ENCODE peak calls at places on chromosomes 6 and 20, in nine cellular contexts. Y, D, A, F, O, K, B, S and I are unnamed samples.

GRCh38 chr20:39876974-39877615 is 811.9 kb downstream of the MAFB start:
- DNase-seq in Y (no peak), D (no peak), A (no peak), F (no peak), O (no peak), K (no peak), B (no peak), S (no peak), I (no peak)

GRCh38 chr6:150567360-150567759 is 32.3 kb upstream of the PLEKHG1 start:
- DNase-seq in Y (no peak), D (no peak), A (no peak), F (no peak), O (no peak), K (no peak), B (no peak), S (no peak), I (no peak)

GRCh38 chr20:50191065-50191565 is 485 bp downstream of the CEBPB start:
- DNase-seq in Y (no peak), D (no peak), A (no peak), F (no peak), O (peak), K (no peak), B (peak), S (peak), I (no peak)

GRCh38 chr6:131923356-131923755 is 27.8 kb downstream of the CCN2 start:
- DNase-seq in Y (peak), D (peak), A (no peak), F (no peak), O (peak), K (peak), B (no peak), S (no peak), I (no peak)

GRCh38 chr6:134063121-134063965 is 10.9 kb upstream of the SLC2A12 start:
- DNase-seq in Y (no peak), D (peak), A (no peak), F (no peak), O (no peak), K (no peak), B (no peak), S (no peak), I (no peak)

GRCh38 chr20:2093200-2093781 is 8.3 kb upstream of the STK35 start:
- DNase-seq in Y (no peak), D (peak), A (no peak), F (no peak), O (peak), K (peak), B (no peak), S (no peak), I (no peak)

GRCh38 chr6:47134476-47135189 is 92.5 kb upstream of the ADGRF1 start:
- DNase-seq in Y (no peak), D (no peak), A (no peak), F (no peak), O (no peak), K (no peak), B (no peak), S (no peak), I (no peak)

GRCh38 chr20:19048898-19049889 is 163.2 kb upstream of the SLC24A3 start:
- DNase-seq in Y (no peak), D (no peak), A (no peak), F (peak), O (no peak), K (no peak), B (no peak), S (peak), I (no peak)

GRCh38 chr20:63150911-63151531 is 64.9 kb downstream of the YTHDF1 start:
- DNase-seq in Y (no peak), D (no peak), A (no peak), F (no peak), O (no peak), K (no peak), B (no peak), S (peak), I (no peak)

GRCh38 chr6:80366721-80367120 is 260.2 kb downstream of the BCKDHB start:
- DNase-seq in Y (no peak), D (no peak), A (peak), F (peak), O (no peak), K (no peak), B (no peak), S (peak), I (no peak)

GRCh38 chr6:137517404-137517803 is 23.2 kb upstream of the OLIG3 start:
- DNase-seq in Y (no peak), D (peak), A (no peak), F (no peak), O (no peak), K (no peak), B (no peak), S (no peak), I (no peak)
- TF ChIP-seq CTCF in Y (no peak), D (no peak), A (no peak), F (no peak), O (no peak), K (no peak), B (no peak), S (no peak), I (no peak)

DNA sequence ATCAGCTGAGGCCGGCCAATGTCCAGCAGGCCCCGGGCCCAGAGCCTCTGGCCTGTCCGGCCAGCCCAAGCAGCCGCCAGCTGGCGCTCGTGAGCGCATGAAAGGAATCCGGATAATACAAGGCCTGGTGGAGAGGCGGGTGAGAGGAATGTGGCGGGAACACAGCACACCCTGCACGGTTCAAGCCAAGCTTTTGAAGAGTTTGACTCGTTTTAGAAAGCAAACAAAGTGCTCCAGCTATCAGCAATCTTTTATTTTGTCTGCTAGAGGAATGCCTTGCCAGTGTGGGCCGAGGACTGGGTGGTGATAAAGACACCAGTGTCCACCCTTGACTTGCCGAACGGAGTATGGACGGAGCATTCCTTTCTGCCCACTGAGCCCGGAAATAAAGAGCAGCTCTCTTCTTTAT is 9.3 kb upstream of the NEDD9 start:
- DNase-seq in Y (peak), D (peak), A (no peak), F (peak), O (no peak), K (peak), B (no peak), S (peak), I (no peak)
- TF ChIP-seq CTCF in Y (peak), D (peak), A (peak), F (peak), O (no peak), K (peak), B (no peak), S (peak), I (no peak)

GRCh38 chr6:52670502-52671409 is at the start of gene TMEM14A:
- DNase-seq in Y (peak), D (peak), A (peak), F (peak), O (peak), K (peak), B (peak), S (peak), I (peak)
- TF ChIP-seq CTCF in Y (no peak), D (peak), A (no peak), F (no peak), O (no peak), K (no peak), B (no peak), S (peak), I (no peak)

DNA sequence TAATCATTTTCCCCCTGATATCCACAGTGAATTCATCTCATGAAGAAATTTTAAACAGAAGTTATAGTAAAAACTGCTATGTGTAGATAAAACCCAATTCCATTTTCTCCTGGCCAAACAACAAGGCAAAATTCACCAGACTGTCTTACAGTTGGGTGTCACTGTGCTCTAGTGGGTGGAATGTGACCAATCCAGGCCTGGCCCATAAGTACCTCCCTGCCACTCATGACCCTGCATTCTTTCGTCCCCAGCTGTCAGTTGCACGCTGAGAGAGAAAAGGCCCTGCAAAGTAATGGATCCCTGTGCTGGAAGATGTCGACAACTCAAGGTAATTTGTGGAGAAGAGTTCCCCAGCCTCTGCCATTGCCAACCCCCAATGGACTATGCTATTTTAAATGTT is 92.7 kb upstream of the NRSN1 start:
- DNase-seq in Y (no peak), D (no peak), A (no peak), F (no peak), O (no peak), K (no peak), B (no peak), S (no peak), I (no peak)
- TF ChIP-seq CTCF in Y (no peak), D (peak), A (no peak), F (no peak), O (no peak), K (no peak), B (no peak), S (no peak), I (no peak)

DNA sequence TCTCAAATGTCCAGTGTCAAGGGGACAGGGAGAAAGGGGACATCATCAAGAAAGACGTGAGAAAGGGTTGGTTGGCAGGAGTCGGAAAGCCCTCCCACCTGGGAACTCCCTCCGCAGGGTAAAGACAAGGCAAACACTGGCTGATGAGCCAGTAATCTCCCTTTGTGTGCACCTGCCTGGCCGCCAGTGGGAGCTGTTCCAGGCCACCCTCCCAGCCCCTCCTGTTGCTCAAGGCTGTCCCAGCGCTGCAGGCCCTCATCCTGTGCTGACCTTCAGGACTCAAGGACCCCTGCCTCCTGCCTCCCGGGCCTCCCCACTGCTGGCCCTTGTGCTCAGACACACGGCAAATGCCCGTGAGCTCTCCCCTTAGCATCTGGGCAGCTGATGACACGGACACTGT is 7.4 kb downstream of the FRMD1 start:
- DNase-seq in Y (no peak), D (peak), A (no peak), F (no peak), O (no peak), K (no peak), B (no peak), S (no peak), I (no peak)
- TF ChIP-seq CTCF in Y (no peak), D (peak), A (no peak), F (no peak), O (peak), K (peak), B (no peak), S (no peak), I (peak)